ENCODE peak calls at places on chromosomes 2 and 18, in eight cellular contexts. One of them, this sample, is unnamed.
A peak's percentile ranks its signal among the peaks of the same experiment; 100 is the strongest.

GRCh38 chr2:168350380-168350779 is 103.0 kb upstream of the STK39 start:
- DNase-seq in hepatocyte: no peak
- DNase-seq in HCT116: no peak
- DNase-seq in breast epithelium: no peak
- DNase-seq in H1: no peak
- DNase-seq in cardiac muscle cell: no peak
- DNase-seq in GM23248: no peak
- DNase-seq in ascending aorta: no peak
- DNase-seq in this sample: no peak

GRCh38 chr2:219571311-219572236 is at the start of gene OBSL1:
- DNase-seq in hepatocyte: peak; percentile 89
- DNase-seq in HCT116: no peak
- DNase-seq in breast epithelium: no peak
- DNase-seq in H1: peak; percentile 88
- DNase-seq in cardiac muscle cell: peak; percentile 97
- DNase-seq in GM23248: peak; percentile 72
- DNase-seq in ascending aorta: no peak
- DNase-seq in this sample: no peak

GRCh38 chr2:98822301-98823164 is 91.6 kb upstream of the MGAT4A start:
- DNase-seq in hepatocyte: peak; percentile 70
- DNase-seq in HCT116: no peak
- DNase-seq in breast epithelium: no peak
- DNase-seq in H1: peak; percentile 80
- DNase-seq in cardiac muscle cell: peak; percentile 60
- DNase-seq in GM23248: peak; percentile 46
- DNase-seq in ascending aorta: no peak
- DNase-seq in this sample: peak; percentile 20

GRCh38 chr2:182642328-182642727 is 73.7 kb upstream of the DNAJC10 start:
- DNase-seq in hepatocyte: peak; percentile 59
- DNase-seq in HCT116: peak; percentile 63
- DNase-seq in breast epithelium: no peak
- DNase-seq in H1: peak; percentile 61
- DNase-seq in cardiac muscle cell: peak; percentile 43
- DNase-seq in GM23248: peak; percentile 50
- DNase-seq in ascending aorta: no peak
- DNase-seq in this sample: no peak

GRCh38 chr2:26168785-26169184 is 4.1 kb upstream of the GAREM2 start:
- DNase-seq in hepatocyte: no peak
- DNase-seq in HCT116: no peak
- DNase-seq in breast epithelium: no peak
- DNase-seq in H1: no peak
- DNase-seq in cardiac muscle cell: no peak
- DNase-seq in GM23248: no peak
- DNase-seq in ascending aorta: no peak
- DNase-seq in this sample: no peak

GRCh38 chr2:241051578-241052487 is 50.3 kb downstream of the MTERF4 start:
- DNase-seq in hepatocyte: no peak
- DNase-seq in HCT116: no peak
- DNase-seq in breast epithelium: peak; percentile 13
- DNase-seq in H1: peak; percentile 37
- DNase-seq in cardiac muscle cell: no peak
- DNase-seq in GM23248: no peak
- DNase-seq in ascending aorta: no peak
- DNase-seq in this sample: no peak

GRCh38 chr2:165876712-165877111 is 76.9 kb downstream of the TTC21B start:
- DNase-seq in hepatocyte: no peak
- DNase-seq in HCT116: no peak
- DNase-seq in breast epithelium: no peak
- DNase-seq in H1: no peak
- DNase-seq in cardiac muscle cell: no peak
- DNase-seq in GM23248: peak; percentile 52
- DNase-seq in ascending aorta: no peak
- DNase-seq in this sample: no peak

GRCh38 chr2:53033416-53033815 is 734.2 kb upstream of the CHAC2 start:
- DNase-seq in hepatocyte: no peak
- DNase-seq in HCT116: no peak
- DNase-seq in breast epithelium: no peak
- DNase-seq in H1: no peak
- DNase-seq in cardiac muscle cell: no peak
- DNase-seq in GM23248: peak; percentile 82
- DNase-seq in ascending aorta: no peak
- DNase-seq in this sample: no peak

GRCh38 chr2:46700435-46700834 is 215.2 kb downstream of the MCFD2 start:
- DNase-seq in hepatocyte: no peak
- DNase-seq in HCT116: no peak
- DNase-seq in breast epithelium: no peak
- DNase-seq in H1: no peak
- DNase-seq in cardiac muscle cell: no peak
- DNase-seq in GM23248: peak; percentile 23
- DNase-seq in ascending aorta: no peak
- DNase-seq in this sample: no peak

GRCh38 chr2:111178730-111179405 is 58.2 kb downstream of the BCL2L11 start:
- DNase-seq in hepatocyte: peak; percentile 66
- DNase-seq in HCT116: no peak
- DNase-seq in breast epithelium: no peak
- DNase-seq in H1: no peak
- DNase-seq in cardiac muscle cell: no peak
- DNase-seq in GM23248: no peak
- DNase-seq in ascending aorta: no peak
- DNase-seq in this sample: no peak

GRCh38 chr2:63053889-63054725 is 3.5 kb downstream of the OTX1 start:
- DNase-seq in hepatocyte: peak; percentile 13
- DNase-seq in HCT116: no peak
- DNase-seq in breast epithelium: no peak
- DNase-seq in H1: peak; percentile 96
- DNase-seq in cardiac muscle cell: peak; percentile 2
- DNase-seq in GM23248: peak; percentile 27
- DNase-seq in ascending aorta: no peak
- DNase-seq in this sample: no peak

GRCh38 chr2:189830510-189830909 is 46.3 kb downstream of the PMS1 start:
- DNase-seq in hepatocyte: no peak
- DNase-seq in HCT116: no peak
- DNase-seq in breast epithelium: no peak
- DNase-seq in H1: no peak
- DNase-seq in cardiac muscle cell: peak; percentile 67
- DNase-seq in GM23248: no peak
- DNase-seq in ascending aorta: no peak
- DNase-seq in this sample: no peak

GRCh38 chr18:74963820-74964446 is 245.0 kb downstream of the PTGR3 start:
- DNase-seq in hepatocyte: peak; percentile 43
- DNase-seq in HCT116: peak; percentile 33
- DNase-seq in breast epithelium: no peak
- DNase-seq in H1: no peak
- DNase-seq in cardiac muscle cell: peak; percentile 80
- DNase-seq in GM23248: peak; percentile 67
- DNase-seq in ascending aorta: no peak
- DNase-seq in this sample: peak; percentile 25

GRCh38 chr2:241595600-241596140 is 37.1 kb downstream of the BOK start:
- DNase-seq in hepatocyte: peak; percentile 47
- DNase-seq in HCT116: no peak
- DNase-seq in breast epithelium: no peak
- DNase-seq in H1: no peak
- DNase-seq in cardiac muscle cell: peak; percentile 24
- DNase-seq in GM23248: no peak
- DNase-seq in ascending aorta: no peak
- DNase-seq in this sample: no peak

GRCh38 chr2:190334479-190335224 is 8.7 kb upstream of the INPP1 start:
- DNase-seq in hepatocyte: peak; percentile 66
- DNase-seq in HCT116: no peak
- DNase-seq in breast epithelium: no peak
- DNase-seq in H1: no peak
- DNase-seq in cardiac muscle cell: no peak
- DNase-seq in GM23248: no peak
- DNase-seq in ascending aorta: no peak
- DNase-seq in this sample: no peak

GRCh38 chr2:63651361-63651760 is 62.6 kb downstream of the MDH1 start:
- DNase-seq in hepatocyte: no peak
- DNase-seq in HCT116: no peak
- DNase-seq in breast epithelium: no peak
- DNase-seq in H1: no peak
- DNase-seq in cardiac muscle cell: no peak
- DNase-seq in GM23248: no peak
- DNase-seq in ascending aorta: no peak
- DNase-seq in this sample: no peak

GRCh38 chr2:219947575-219947974 is 320.1 kb downstream of the SLC4A3 start:
- DNase-seq in hepatocyte: no peak
- DNase-seq in HCT116: no peak
- DNase-seq in breast epithelium: no peak
- DNase-seq in H1: no peak
- DNase-seq in cardiac muscle cell: no peak
- DNase-seq in GM23248: peak; percentile 68
- DNase-seq in ascending aorta: no peak
- DNase-seq in this sample: no peak

GRCh38 chr2:65728477-65729180 is 296.2 kb upstream of the SPRED2 start:
- DNase-seq in hepatocyte: no peak
- DNase-seq in HCT116: peak; percentile 48
- DNase-seq in breast epithelium: no peak
- DNase-seq in H1: no peak
- DNase-seq in cardiac muscle cell: no peak
- DNase-seq in GM23248: no peak
- DNase-seq in ascending aorta: no peak
- DNase-seq in this sample: no peak

GRCh38 chr18:68874361-68874760 is 76.5 kb downstream of the CCDC102B start:
- DNase-seq in hepatocyte: no peak
- DNase-seq in HCT116: no peak
- DNase-seq in breast epithelium: no peak
- DNase-seq in H1: no peak
- DNase-seq in cardiac muscle cell: no peak
- DNase-seq in GM23248: peak; percentile 29
- DNase-seq in ascending aorta: no peak
- DNase-seq in this sample: no peak

GRCh38 chr2:27796991-27797752 is 25.7 kb downstream of the MRPL33 start:
- DNase-seq in hepatocyte: no peak
- DNase-seq in HCT116: no peak
- DNase-seq in breast epithelium: no peak
- DNase-seq in H1: no peak
- DNase-seq in cardiac muscle cell: no peak
- DNase-seq in GM23248: no peak
- DNase-seq in ascending aorta: no peak
- DNase-seq in this sample: no peak

GRCh38 chr2:27790796-27791195 is 19.3 kb downstream of the MRPL33 start:
- DNase-seq in hepatocyte: no peak
- DNase-seq in HCT116: no peak
- DNase-seq in breast epithelium: no peak
- DNase-seq in H1: no peak
- DNase-seq in cardiac muscle cell: no peak
- DNase-seq in GM23248: no peak
- DNase-seq in ascending aorta: no peak
- DNase-seq in this sample: no peak

GRCh38 chr2:27795093-27795834 is 23.7 kb downstream of the MRPL33 start:
- DNase-seq in hepatocyte: no peak
- DNase-seq in HCT116: no peak
- DNase-seq in breast epithelium: no peak
- DNase-seq in H1: peak; percentile 24
- DNase-seq in cardiac muscle cell: no peak
- DNase-seq in GM23248: no peak
- DNase-seq in ascending aorta: no peak
- DNase-seq in this sample: no peak

GRCh38 chr2:27795868-27796277 is 24.4 kb downstream of the MRPL33 start:
- DNase-seq in hepatocyte: no peak
- DNase-seq in HCT116: no peak
- DNase-seq in breast epithelium: no peak
- DNase-seq in H1: peak; percentile 7
- DNase-seq in cardiac muscle cell: no peak
- DNase-seq in GM23248: peak; percentile 53
- DNase-seq in ascending aorta: no peak
- DNase-seq in this sample: no peak

GRCh38 chr2:27792759-27793158 is 21.2 kb downstream of the MRPL33 start:
- DNase-seq in hepatocyte: no peak
- DNase-seq in HCT116: no peak
- DNase-seq in breast epithelium: no peak
- DNase-seq in H1: no peak
- DNase-seq in cardiac muscle cell: no peak
- DNase-seq in GM23248: peak; percentile 58
- DNase-seq in ascending aorta: no peak
- DNase-seq in this sample: no peak
- H3K4me1 ChIP-seq in hepatocyte: no peaks in the 10 kb centered on the region
- H3K4me1 ChIP-seq in HCT116: peaks cover 36% of the 10 kb centered on the region
- H3K4me1 ChIP-seq in breast epithelium: no peaks in the 10 kb centered on the region
- H3K4me1 ChIP-seq in H1: no peaks in the 10 kb centered on the region
- H3K4me1 ChIP-seq in cardiac muscle cell: no peaks in the 10 kb centered on the region
- H3K4me1 ChIP-seq in GM23248: peaks cover 30% of the 10 kb centered on the region
- H3K4me1 ChIP-seq in ascending aorta: peaks cover 16% of the 10 kb centered on the region
- H3K4me1 ChIP-seq in this sample: no peaks in the 10 kb centered on the region

GRCh38 chr2:85523906-85524566 is 14.9 kb upstream of the MAT2A start:
- DNase-seq in hepatocyte: no peak
- DNase-seq in HCT116: no peak
- DNase-seq in breast epithelium: no peak
- DNase-seq in H1: no peak
- DNase-seq in cardiac muscle cell: peak; percentile 57
- DNase-seq in GM23248: peak; percentile 27
- DNase-seq in ascending aorta: no peak
- DNase-seq in this sample: no peak
- H3K27ac ChIP-seq in hepatocyte: peak overlapping the region; percentile 65
- H3K27ac ChIP-seq in HCT116: no peak overlapping the region
- H3K27ac ChIP-seq in breast epithelium: peak overlapping the region; percentile 25
- H3K27ac ChIP-seq in H1: no peak overlapping the region
- H3K27ac ChIP-seq in cardiac muscle cell: peak overlapping the region; percentile 87
- H3K27ac ChIP-seq in GM23248: no peak overlapping the region
- H3K27ac ChIP-seq in ascending aorta: peak overlapping the region; percentile 66
- H3K27ac ChIP-seq in this sample: no peak overlapping the region

DNA sequence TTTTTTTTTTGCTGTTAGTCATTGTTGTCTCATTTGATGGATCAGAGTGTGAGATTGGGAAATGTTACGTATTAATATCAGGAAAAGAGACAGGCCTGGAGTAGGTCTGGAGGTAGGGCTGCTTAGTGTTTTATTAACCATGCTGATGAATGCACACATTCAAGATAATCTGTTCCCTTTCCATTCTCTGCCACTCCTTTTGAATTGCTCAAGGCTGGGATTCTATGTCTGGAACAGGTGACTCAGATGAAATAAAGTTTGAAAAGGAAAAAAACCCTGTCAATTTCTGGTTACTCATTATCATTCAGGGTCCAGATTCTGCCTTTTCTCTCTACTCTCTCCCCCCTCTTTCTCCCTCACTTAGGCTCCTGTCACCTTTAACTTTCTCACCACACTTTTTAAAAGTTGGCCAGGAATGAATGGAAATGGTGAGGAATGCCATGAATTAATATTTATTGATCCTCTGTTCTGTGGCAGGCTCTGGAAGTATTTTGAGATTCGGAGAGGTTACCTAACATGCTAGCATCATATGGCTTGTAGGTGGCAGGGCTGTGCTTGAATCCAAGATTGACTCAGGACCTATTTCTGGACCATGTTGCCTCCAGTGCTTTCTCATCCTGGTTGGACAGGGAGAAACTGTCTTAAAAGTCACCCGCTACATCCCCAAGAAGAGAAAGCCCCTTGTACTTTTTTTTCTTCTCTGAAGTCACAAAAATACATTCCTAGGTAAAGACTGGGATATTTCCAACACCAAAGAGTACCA is 40.2 kb downstream of the MAP4K4 start:
- DNase-seq in hepatocyte: peak; percentile 48
- DNase-seq in HCT116: no peak
- DNase-seq in breast epithelium: no peak
- DNase-seq in H1: no peak
- DNase-seq in cardiac muscle cell: no peak
- DNase-seq in GM23248: peak; percentile 75
- DNase-seq in ascending aorta: no peak
- DNase-seq in this sample: no peak
- H3K4me1 ChIP-seq in hepatocyte: peaks cover 56% of the 10 kb centered on the region
- H3K4me1 ChIP-seq in HCT116: no peaks in the 10 kb centered on the region
- H3K4me1 ChIP-seq in breast epithelium: peaks cover 16% of the 10 kb centered on the region
- H3K4me1 ChIP-seq in H1: peaks cover 21% of the 10 kb centered on the region
- H3K4me1 ChIP-seq in cardiac muscle cell: peaks cover 61% of the 10 kb centered on the region
- H3K4me1 ChIP-seq in GM23248: peaks cover 81% of the 10 kb centered on the region
- H3K4me1 ChIP-seq in ascending aorta: peaks cover 10% of the 10 kb centered on the region
- H3K4me1 ChIP-seq in this sample: peaks cover 5% of the 10 kb centered on the region

GRCh38 chr18:44458777-44459176 is 221.9 kb upstream of the SETBP1 start:
- DNase-seq in hepatocyte: peak; percentile 10
- DNase-seq in HCT116: no peak
- DNase-seq in breast epithelium: no peak
- DNase-seq in H1: no peak
- DNase-seq in cardiac muscle cell: no peak
- DNase-seq in GM23248: peak; percentile 90
- DNase-seq in ascending aorta: no peak
- DNase-seq in this sample: no peak
- H3K27ac ChIP-seq in hepatocyte: no peak overlapping the region
- H3K27ac ChIP-seq in HCT116: no peak overlapping the region
- H3K27ac ChIP-seq in breast epithelium: no peak overlapping the region
- H3K27ac ChIP-seq in H1: no peak overlapping the region
- H3K27ac ChIP-seq in cardiac muscle cell: no peak overlapping the region
- H3K27ac ChIP-seq in GM23248: no peak overlapping the region
- H3K27ac ChIP-seq in ascending aorta: no peak overlapping the region
- H3K27ac ChIP-seq in this sample: no peak overlapping the region

This sample was measured in iPS DF 6.9.